ENCODE peak calls at places on chromosomes 1 and 21, in five cellular contexts. F is nephron progenitor cell; T is stimulated activated naive CD8-positive, alpha-beta T cell treated with anti-CD3 and anti-CD28 coated beads, Interleukin-15, Interleukin-2, amounts not matched to agents 100 U/mL and 50 U/mL, for 24 hours; H is heart left ventricle; Q is AG10803. G is an unnamed sample.

GRCh38 chr21:27425574-27425973 is 458.7 kb upstream of the ADAMTS5 start:
- DNase-seq in F (no peak), H (no peak), Q (peak), T (no peak), G (no peak)

GRCh38 chr1:43766818-43767525 is 59.6 kb downstream of the ST3GAL3 start:
- DNase-seq in T (no peak), H (no peak), Q (peak), F (no peak), G (no peak)

GRCh38 chr21:16841917-16842316 is 670.9 kb upstream of the CXADR start:
- DNase-seq in F (no peak), Q (no peak), H (no peak), T (no peak), G (no peak)

GRCh38 chr1:149936992-149937705 is 470 bp upstream of the MTMR11 start:
- DNase-seq in T (no peak), H (no peak), Q (peak), F (no peak), G (no peak)

GRCh38 chr1:159266832-159267231 is 35.3 kb upstream of the FCER1A start:
- DNase-seq in H (no peak), F (no peak), T (no peak), Q (no peak), G (no peak)

GRCh38 chr1:234408757-234409156 is 35.5 kb downstream of the COA6 start:
- DNase-seq in T (no peak), F (no peak), H (no peak), Q (no peak), G (no peak)

GRCh38 chr1:94531664-94532063 is 9.9 kb downstream of the F3 start:
- DNase-seq in T (no peak), Q (no peak), H (no peak), F (no peak), G (no peak)

GRCh38 chr1:117215019-117215418 is 4.3 kb upstream of the VTCN1 start:
- DNase-seq in F (no peak), H (no peak), T (no peak), Q (no peak), G (no peak)

GRCh38 chr21:46472246-46472645 is 13.6 kb downstream of the DIP2A start:
- DNase-seq in F (no peak), T (no peak), H (no peak), Q (no peak), G (no peak)

GRCh38 chr1:182681516-182681915 is 2.9 kb downstream of the RGS8 start:
- DNase-seq in H (no peak), F (no peak), Q (no peak), T (no peak), G (no peak)

GRCh38 chr1:39395357-39395831 is 96.0 kb upstream of the BMP8A start:
- DNase-seq in F (no peak), H (no peak), Q (peak), T (no peak), G (no peak)

GRCh38 chr1:30520461-30520860 is 202.9 kb downstream of the MATN1 start:
- DNase-seq in Q (no peak), H (no peak), F (no peak), T (no peak), G (no peak)

GRCh38 chr1:167681024-167681423 is 40.8 kb upstream of the MPZL1 start:
- DNase-seq in H (no peak), Q (no peak), F (no peak), T (no peak), G (no peak)

GRCh38 chr1:245493029-245493428 is 338.2 kb downstream of the KIF26B start:
- DNase-seq in T (no peak), H (no peak), Q (no peak), F (no peak), G (peak)

GRCh38 chr1:178648159-178648558 is 76.9 kb upstream of the RALGPS2 start:
- DNase-seq in T (no peak), H (no peak), Q (no peak), F (no peak), G (no peak)

GRCh38 chr1:230109871-230110667 is 43.0 kb downstream of the GALNT2 start:
- DNase-seq in Q (no peak), H (no peak), F (no peak), T (peak), G (no peak)

GRCh38 chr1:96683931-96684330 is 37.7 kb upstream of the PTBP2 start:
- DNase-seq in F (no peak), H (no peak), T (no peak), Q (no peak), G (no peak)

GRCh38 chr1:81111818-81112217 is 688.9 kb upstream of the ADGRL2 start:
- DNase-seq in Q (peak), H (no peak), F (no peak), T (no peak), G (no peak)

GRCh38 chr1:47624531-47624930 is 186.7 kb downstream of the FOXD2 start:
- DNase-seq in T (no peak), F (peak), Q (no peak), H (no peak), G (no peak)

GRCh38 chr1:7159116-7159781 is 374.0 kb downstream of the CAMTA1 start:
- DNase-seq in F (no peak), Q (no peak), T (no peak), H (no peak), G (no peak)

GRCh38 chr1:153658400-153659174 is at the start of gene SNAPIN:
- DNase-seq in F (peak), T (peak), Q (peak), H (peak), G (peak)

GRCh38 chr1:36911631-36912364 is 122.5 kb downstream of the GRIK3 start:
- DNase-seq in Q (no peak), T (no peak), F (no peak), H (no peak), G (no peak)

GRCh38 chr1:227111782-227112181 is 171.7 kb downstream of the COQ8A start:
- DNase-seq in Q (no peak), F (no peak), T (no peak), H (no peak), G (no peak)

GRCh38 chr1:13754003-13754402 is 54.0 kb downstream of the PRDM2 start:
- DNase-seq in F (no peak), T (no peak), Q (no peak), H (no peak), G (no peak)

GRCh38 chr1:230558324-230558723 is 84.0 kb upstream of the COG2 start:
- DNase-seq in F (no peak), T (no peak), H (no peak), Q (no peak), G (no peak)

GRCh38 chr1:102628008-102628736 is 480.1 kb downstream of the COL11A1 start:
- DNase-seq in F (no peak), Q (no peak), H (no peak), T (no peak), G (no peak)

GRCh38 chr1:92291372-92291999 is 7.3 kb downstream of the GLMN start:
- DNase-seq in Q (peak), T (no peak), H (no peak), F (no peak), G (peak)

GRCh38 chr21:35053356-35054096 is 4.4 kb upstream of the RUNX1 start:
- DNase-seq in H (no peak), Q (peak), F (peak), T (no peak), G (no peak)

GRCh38 chr1:17018849-17019248 is 7.1 kb upstream of the ATP13A2 start:
- DNase-seq in Q (no peak), F (no peak), H (no peak), T (no peak), G (no peak)

GRCh38 chr1:155835548-155835947 is 21.5 kb downstream of the GON4L start:
- DNase-seq in Q (no peak), T (no peak), H (no peak), F (no peak), G (no peak)

GRCh38 chr21:42556476-42556875 is 42.8 kb downstream of the SLC37A1 start:
- DNase-seq in T (no peak), Q (no peak), F (no peak), H (no peak), G (no peak)

GRCh38 chr1:227068883-227069282 is 128.8 kb downstream of the COQ8A start:
- DNase-seq in T (no peak), H (no peak), F (no peak), Q (peak), G (no peak)

GRCh38 chr21:16323586-16323985 is 593.8 kb downstream of the USP25 start:
- DNase-seq in H (no peak), F (no peak), T (no peak), Q (peak), G (no peak)